ENCODE peak calls at places on chromosomes 3 and 15, in five cellular contexts. M is effector memory CD4-positive, alpha-beta T cell; S is bronchial epithelial cell; O is tibial artery; F is erythroblast. R is an unnamed sample.

GRCh38 chr3:133742351-133743091 is 3.7 kb upstream of the TF start:
- DNase-seq in M (no peak), S (no peak), O (no peak), F (no peak), R (no peak)

GRCh38 chr3:194134757-194135515 is 1.0 kb upstream of the HES1 start:
- DNase-seq in M (peak; percentile 48), S (peak; percentile 88), O (peak; percentile 92), F (peak; percentile 90), R (peak; percentile 62)

GRCh38 chr15:89999676-90000174 is 1.4 kb upstream of the ZNF710 start:
- DNase-seq in M (no peak), S (no peak), O (peak; percentile 26), F (peak; percentile 16), R (no peak)

GRCh38 chr15:40249477-40250303 is 10.8 kb downstream of the PAK6 start:
- DNase-seq in M (no peak), S (peak; percentile 61), O (no peak), F (peak; percentile 17), R (no peak)

GRCh38 chr3:52153389-52154096 is 680 bp downstream of the POC1A start:
- DNase-seq in M (no peak), S (peak; percentile 27), O (no peak), F (peak; percentile 62), R (no peak)

GRCh38 chr15:77907824-77908751 is 169.4 kb downstream of the TBC1D2B start:
- DNase-seq in M (no peak), S (peak; percentile 29), O (peak; percentile 20), F (peak; percentile 39), R (no peak)

GRCh38 chr3:111800472-111800871 is 58.6 kb upstream of the PHLDB2 start:
- DNase-seq in M (no peak), S (peak; percentile 26), O (no peak), F (no peak), R (no peak)

GRCh38 chr3:23055733-23056376 is 147.3 kb upstream of the UBE2E2 start:
- DNase-seq in M (no peak), S (peak; percentile 88), O (no peak), F (no peak), R (no peak)

GRCh38 chr3:168802761-168803160 is 707.0 kb upstream of the GOLIM4 start:
- DNase-seq in M (no peak), S (no peak), O (no peak), F (no peak), R (no peak)

GRCh38 chr3:186975726-186976125 is 45.4 kb downstream of the ST6GAL1 start:
- DNase-seq in M (no peak), S (no peak), O (no peak), F (no peak), R (no peak)

GRCh38 chr3:55624238-55624637 is 137.1 kb upstream of the WNT5A start:
- DNase-seq in M (no peak), S (peak; percentile 90), O (no peak), F (no peak), R (no peak)

GRCh38 chr3:5389057-5389456 is 201.6 kb downstream of the EDEM1 start:
- DNase-seq in M (no peak), S (peak; percentile 95), O (no peak), F (no peak), R (no peak)

GRCh38 chr15:66820474-66821258 is 118.6 kb downstream of the SMAD6 start:
- DNase-seq in M (no peak), S (no peak), O (no peak), F (no peak), R (no peak)

GRCh38 chr3:60594025-60594424 is 657.2 kb downstream of the FHIT start:
- DNase-seq in M (no peak), S (peak; percentile 91), O (peak; percentile 88), F (no peak), R (no peak)

GRCh38 chr3:34212671-34213070 is 414.2 kb downstream of the PDCD6IP start:
- DNase-seq in M (no peak), S (peak; percentile 43), O (peak; percentile 66), F (no peak), R (no peak)

GRCh38 chr3:88986834-88987233 is 120.6 kb upstream of the EPHA3 start:
- DNase-seq in M (no peak), S (peak; percentile 91), O (no peak), F (no peak), R (no peak)

GRCh38 chr15:67146875-67147381 is 81.5 kb downstream of the SMAD3 start:
- DNase-seq in M (peak; percentile 24), S (peak; percentile 98), O (no peak), F (no peak), R (peak; percentile 31)

GRCh38 chr3:115885621-115886020 is 262.3 kb downstream of the GAP43 start:
- DNase-seq in M (no peak), S (peak; percentile 23), O (no peak), F (no peak), R (no peak)

GRCh38 chr3:128275316-128276150 is 122.3 kb downstream of the EEFSEC start:
- DNase-seq in M (no peak), S (peak; percentile 18), O (no peak), F (no peak), R (no peak)

GRCh38 chr3:150319900-150320299 is 88.2 kb upstream of the TSC22D2 start:
- DNase-seq in M (no peak), S (peak; percentile 100), O (no peak), F (no peak), R (no peak)

GRCh38 chr3:58564456-58565160 is 12.6 kb downstream of the FAM107A start:
- DNase-seq in M (no peak), S (peak; percentile 73), O (no peak), F (no peak), R (no peak)

GRCh38 chr3:139944256-139944910 is 9.4 kb downstream of the CLSTN2 start:
- DNase-seq in M (no peak), S (no peak), O (no peak), F (no peak), R (no peak)

GRCh38 chr3:63343674-63344073 is 65.6 kb downstream of the SYNPR start:
- DNase-seq in M (no peak), S (peak; percentile 90), O (peak; percentile 70), F (peak; percentile 19), R (no peak)

R was measured in T-helper 17 cell.